ENCODE peak calls at places on chromosomes 16 and 17, in eight cellular contexts. Z is esophagus squamous epithelium, M is psoas muscle, I is body of pancreas, U is osteoblast, A is neuronal stem cell, V is right lobe of liver, Y is pancreas. B is an unnamed sample.
A peak's percentile ranks its signal among the peaks of the same experiment; 100 is the strongest.

GRCh38 chr17:49482144-49482817 is 12.8 kb upstream of the NGFR start:
- DNase-seq in Z (no peak), M (no peak), I (no peak), U (peak; percentile 93), A (no peak), V (no peak), Y (no peak), B (no peak)

GRCh38 chr17:76684756-76685155 is 26.0 kb downstream of the MXRA7 start:
- DNase-seq in Z (no peak), M (no peak), I (no peak), U (no peak), A (no peak), V (no peak), Y (no peak), B (no peak)

GRCh38 chr17:8237175-8237574 is 10.7 kb downstream of the CTC1 start:
- DNase-seq in Z (no peak), M (no peak), I (no peak), U (no peak), A (no peak), V (peak; percentile 89), Y (no peak), B (no peak)

GRCh38 chr17:41480136-41480535 is 815 bp downstream of the KRT35 start:
- DNase-seq in Z (no peak), M (no peak), I (no peak), U (no peak), A (no peak), V (no peak), Y (no peak), B (no peak)

GRCh38 chr16:84132527-84133285 is 12.3 kb downstream of the HSDL1 start:
- DNase-seq in Z (no peak), M (no peak), I (no peak), U (no peak), A (no peak), V (no peak), Y (no peak), B (no peak)

GRCh38 chr17:57633236-57633635 is 111.9 kb downstream of the CCDC182 start:
- DNase-seq in Z (no peak), M (no peak), I (no peak), U (no peak), A (no peak), V (peak; percentile 21), Y (no peak), B (no peak)

GRCh38 chr16:74999683-75000480 is 1.1 kb downstream of the ZNRF1 start:
- DNase-seq in Z (no peak), M (peak; percentile 37), I (peak; percentile 70), U (peak; percentile 81), A (no peak), V (peak; percentile 76), Y (peak; percentile 71), B (no peak)

GRCh38 chr17:33229028-33229427 is 64.1 kb downstream of the ASIC2 start:
- DNase-seq in Z (no peak), M (no peak), I (no peak), U (no peak), A (no peak), V (no peak), Y (no peak), B (no peak)

GRCh38 chr17:39152134-39152884 is 872 bp upstream of the PLXDC1 start:
- DNase-seq in Z (no peak), M (no peak), I (no peak), U (peak; percentile 43), A (peak; percentile 37), V (no peak), Y (no peak), B (no peak)

GRCh38 chr17:64471440-64471839 is 22.5 kb downstream of the MILR1 start:
- DNase-seq in Z (no peak), M (no peak), I (no peak), U (no peak), A (no peak), V (no peak), Y (no peak), B (no peak)

GRCh38 chr16:14301150-14302030 is 230.3 kb downstream of the MRTFB start:
- DNase-seq in Z (no peak), M (peak; percentile 44), I (peak; percentile 78), U (peak; percentile 94), A (no peak), V (peak; percentile 63), Y (peak; percentile 79), B (no peak)

GRCh38 chr17:55175788-55176425 is 88.9 kb upstream of the HLF start:
- DNase-seq in Z (no peak), M (no peak), I (no peak), U (no peak), A (no peak), V (no peak), Y (no peak), B (no peak)

GRCh38 chr17:9842057-9842758 is 16.5 kb downstream of the GLP2R start:
- DNase-seq in Z (no peak), M (peak; percentile 50), I (peak; percentile 26), U (peak; percentile 72), A (no peak), V (peak; percentile 64), Y (no peak), B (no peak)

GRCh38 chr17:9845306-9845705 is 19.6 kb downstream of the GLP2R start:
- DNase-seq in Z (no peak), M (no peak), I (no peak), U (no peak), A (no peak), V (no peak), Y (no peak), B (no peak)

GRCh38 chr17:9844153-9844552 is 18.4 kb downstream of the GLP2R start:
- DNase-seq in Z (no peak), M (no peak), I (no peak), U (no peak), A (no peak), V (no peak), Y (no peak), B (no peak)

GRCh38 chr17:9839433-9839832 is 13.7 kb downstream of the GLP2R start:
- DNase-seq in Z (no peak), M (no peak), I (no peak), U (no peak), A (no peak), V (no peak), Y (no peak), B (no peak)

DNA sequence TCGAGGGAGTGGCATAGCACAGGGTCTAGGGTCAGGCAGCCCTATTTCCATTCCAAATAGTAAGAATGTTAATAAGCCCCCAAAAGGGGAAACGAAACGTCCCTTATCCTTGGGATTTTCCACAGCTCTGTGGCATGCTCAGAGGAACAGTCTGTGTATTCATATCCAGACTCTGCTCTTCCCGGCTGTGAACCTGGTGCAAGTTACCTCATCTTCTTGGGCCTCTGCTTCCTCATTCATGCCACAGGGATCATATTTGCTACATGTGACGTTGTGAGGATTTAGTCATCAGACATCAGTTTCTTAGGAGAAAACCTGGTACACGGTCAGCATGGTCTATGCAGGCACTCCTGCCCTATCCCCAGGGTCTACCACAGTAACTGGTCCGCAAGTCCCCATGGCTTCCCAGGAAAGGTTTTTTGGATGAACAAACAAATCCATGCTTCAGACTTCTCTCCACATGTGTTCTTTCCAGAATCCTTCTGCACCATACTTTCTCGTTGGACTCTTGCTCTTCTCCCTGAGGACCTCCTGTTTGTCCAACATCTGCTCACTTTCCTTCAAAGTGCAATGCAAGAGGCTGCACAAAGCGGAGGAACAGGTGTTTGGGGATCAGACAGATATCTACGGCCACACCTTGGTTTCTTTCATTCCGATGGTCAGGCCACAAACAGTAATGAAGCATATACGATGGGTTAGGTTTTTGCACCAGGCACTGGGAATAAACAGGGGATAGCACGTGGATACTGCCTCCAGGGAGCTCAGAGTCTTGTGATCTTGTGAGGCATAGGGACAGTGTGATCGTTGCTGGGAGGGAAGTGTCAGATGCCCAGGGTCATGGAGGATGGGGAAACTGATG is 17.7 kb downstream of the GLP2R start:
- DNase-seq in Z (no peak), M (no peak), I (no peak), U (no peak), A (no peak), V (no peak), Y (no peak), B (no peak)
- H3K27ac ChIP-seq in Z (peak overlapping the region; percentile 65), M (no peak overlapping the region), I (no peak overlapping the region), U (no peak overlapping the region), A (no peak overlapping the region), V (no peak overlapping the region), Y (no peak overlapping the region), B (no peak overlapping the region)

GRCh38 chr16:57758331-57759117 is 23.0 kb downstream of the KATNB1 start:
- DNase-seq in Z (no peak), M (peak; percentile 21), I (no peak), U (no peak), A (no peak), V (peak; percentile 52), Y (no peak), B (no peak)
- H3K27ac ChIP-seq in Z (no peak overlapping the region), M (no peak overlapping the region), I (peak overlapping the region; percentile 5), U (no peak overlapping the region), A (no peak overlapping the region), V (no peak overlapping the region), Y (no peak overlapping the region), B (no peak overlapping the region)

GRCh38 chr17:78746263-78746948 is 35.7 kb downstream of the CYTH1 start:
- DNase-seq in Z (no peak), M (no peak), I (no peak), U (no peak), A (no peak), V (no peak), Y (no peak), B (no peak)

GRCh38 chr17:78746949-78747269 is 35.2 kb downstream of the CYTH1 start:
- DNase-seq in Z (no peak), M (no peak), I (no peak), U (no peak), A (no peak), V (no peak), Y (no peak), B (no peak)

GRCh38 chr17:78747479-78747878 is 34.6 kb downstream of the CYTH1 start:
- DNase-seq in Z (no peak), M (no peak), I (no peak), U (no peak), A (no peak), V (no peak), Y (no peak), B (no peak)

GRCh38 chr17:78748048-78748729 is 33.9 kb downstream of the CYTH1 start:
- DNase-seq in Z (no peak), M (no peak), I (peak; percentile 61), U (no peak), A (no peak), V (no peak), Y (peak; percentile 45), B (no peak)

DNA sequence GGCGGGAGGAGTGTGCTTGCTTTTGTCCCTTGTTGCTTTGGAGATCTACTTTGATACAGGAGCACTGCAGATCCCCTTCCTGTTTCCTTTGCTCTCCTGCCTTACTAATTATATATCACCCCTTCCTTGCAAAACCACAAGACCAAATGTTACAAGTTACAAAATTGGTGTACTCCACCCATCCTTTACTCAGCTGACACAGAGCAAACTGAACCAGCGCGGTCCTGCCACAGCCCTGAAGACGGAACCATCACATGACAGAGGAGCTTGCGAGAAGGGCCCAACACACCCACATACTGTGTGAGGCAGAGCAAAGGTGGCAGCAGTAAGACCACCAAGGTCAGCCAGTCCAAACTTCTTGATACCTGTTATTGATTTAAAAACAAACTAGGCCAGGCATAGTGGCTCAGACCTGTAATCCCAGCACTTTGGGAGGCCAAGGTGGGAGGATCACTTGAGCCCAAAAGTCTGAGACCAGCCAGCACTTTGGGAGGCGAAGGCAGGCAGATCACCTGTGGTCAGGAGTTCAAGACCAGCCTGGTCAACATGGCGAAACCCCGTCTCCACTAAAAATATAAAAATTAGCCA is 33.2 kb downstream of the CYTH1 start:
- DNase-seq in Z (peak; percentile 32), M (peak; percentile 45), I (peak; percentile 29), U (no peak), A (no peak), V (peak; percentile 86), Y (no peak), B (no peak)
- H3K27ac ChIP-seq in Z (peak overlapping the region; percentile 64), M (peak overlapping the region; percentile 47), I (peak overlapping the region; percentile 62), U (no peak overlapping the region), A (no peak overlapping the region), V (peak overlapping the region; percentile 83), Y (peak overlapping the region; percentile 72), B (no peak overlapping the region)

GRCh38 chr16:85347213-85347591 is 234.9 kb upstream of the CIBAR2 start:
- DNase-seq in Z (no peak), M (no peak), I (no peak), U (no peak), A (no peak), V (no peak), Y (no peak), B (no peak)
- H3K27ac ChIP-seq in Z (no peak overlapping the region), M (no peak overlapping the region), I (no peak overlapping the region), U (no peak overlapping the region), A (no peak overlapping the region), V (no peak overlapping the region), Y (no peak overlapping the region), B (no peak overlapping the region)

B was measured in substantia nigra.